ENCODE peak calls at places on chromosome 14, in seven cellular contexts. U, B, G, N, Y, S and C are unnamed samples.
A peak's percentile ranks its signal among the peaks of the same experiment; 100 is the strongest.

GRCh38 chr14:91149462-91149861 is 35.6 kb downstream of the DGLUCY start:
- DNase-seq in U (no peak), B (peak; percentile 61), G (no peak), N (no peak), Y (peak; percentile 85), S (no peak), C (peak; percentile 99)

GRCh38 chr14:21025374-21026151 is 702 bp upstream of the NDRG2 start:
- DNase-seq in U (peak; percentile 88), B (peak; percentile 60), G (peak; percentile 23), N (peak; percentile 23), Y (no peak), S (no peak), C (no peak)

GRCh38 chr14:42028607-42029006 is 421.9 kb downstream of the LRFN5 start:
- DNase-seq in U (no peak), B (no peak), G (no peak), N (no peak), Y (no peak), S (no peak), C (no peak)

GRCh38 chr14:81656811-81657210 is 123.2 kb upstream of the SEL1L start:
- DNase-seq in U (no peak), B (no peak), G (no peak), N (no peak), Y (no peak), S (no peak), C (no peak)

GRCh38 chr14:36162267-36162666 is 14.3 kb downstream of the PTCSC3 start:
- DNase-seq in U (no peak), B (peak; percentile 22), G (no peak), N (no peak), Y (no peak), S (no peak), C (no peak)

GRCh38 chr14:86935241-86935640 is 1057.7 kb downstream of the GALC start:
- DNase-seq in U (no peak), B (no peak), G (no peak), N (no peak), Y (peak; percentile 12), S (no peak), C (no peak)

GRCh38 chr14:20429801-20430669 is 5.9 kb downstream of the KLHL33 start:
- DNase-seq in U (peak; percentile 21), B (peak; percentile 58), G (no peak), N (no peak), Y (no peak), S (no peak), C (no peak)

GRCh38 chr14:102238131-102238530 is 66.8 kb downstream of the MOK start:
- DNase-seq in U (no peak), B (no peak), G (no peak), N (no peak), Y (no peak), S (no peak), C (no peak)

GRCh38 chr14:89303452-89304435 is 113.3 kb downstream of the FOXN3 start:
- DNase-seq in U (peak; percentile 37), B (peak; percentile 57), G (no peak), N (no peak), Y (peak; percentile 69), S (no peak), C (peak; percentile 71)

GRCh38 chr14:92601757-92602417 is 88.3 kb downstream of the RIN3 start:
- DNase-seq in U (no peak), B (no peak), G (no peak), N (no peak), Y (no peak), S (no peak), C (no peak)

GRCh38 chr14:104973215-104974145 is 4.7 kb downstream of the AHNAK2 start:
- DNase-seq in U (no peak), B (peak; percentile 74), G (no peak), N (no peak), Y (peak; percentile 95), S (no peak), C (peak; percentile 97)

GRCh38 chr14:96648506-96649326 is 146.5 kb downstream of the PAPOLA start:
- DNase-seq in U (no peak), B (no peak), G (no peak), N (no peak), Y (no peak), S (no peak), C (no peak)

GRCh38 chr14:90691627-90692026 is 124.6 kb downstream of the TTC7B start:
- DNase-seq in U (no peak), B (no peak), G (no peak), N (no peak), Y (no peak), S (no peak), C (peak; percentile 25)

GRCh38 chr14:50257728-50258127 is 26.4 kb upstream of the SOS2 start:
- DNase-seq in U (no peak), B (no peak), G (no peak), N (no peak), Y (peak; percentile 12), S (no peak), C (no peak)

GRCh38 chr14:38873923-38874612 is 229.0 kb downstream of the SEC23A start:
- DNase-seq in U (no peak), B (no peak), G (no peak), N (no peak), Y (no peak), S (no peak), C (no peak)

GRCh38 chr14:71582705-71583104 is 349.5 kb upstream of the RGS6 start:
- DNase-seq in U (no peak), B (no peak), G (no peak), N (no peak), Y (peak; percentile 46), S (no peak), C (peak; percentile 39)

GRCh38 chr14:56322531-56322930 is 204.3 kb downstream of the PELI2 start:
- DNase-seq in U (no peak), B (no peak), G (no peak), N (no peak), Y (no peak), S (no peak), C (no peak)

GRCh38 chr14:28298156-28298555 is 468.4 kb upstream of the FOXG1 start:
- DNase-seq in U (no peak), B (no peak), G (no peak), N (no peak), Y (no peak), S (no peak), C (peak; percentile 31)

GRCh38 chr14:75579882-75580281 is 1.5 kb downstream of the FLVCR2 start:
- DNase-seq in U (no peak), B (no peak), G (no peak), N (no peak), Y (no peak), S (no peak), C (no peak)

GRCh38 chr14:36506732-36507614 is 13.1 kb downstream of the NKX2-1 start:
- DNase-seq in U (no peak), B (no peak), G (no peak), N (no peak), Y (no peak), S (no peak), C (no peak)

GRCh38 chr14:93161411-93161940 is 23.2 kb downstream of the MOAP1 start:
- DNase-seq in U (no peak), B (no peak), G (no peak), N (no peak), Y (no peak), S (no peak), C (no peak)

GRCh38 chr14:101325319-101325718 is 236.0 kb upstream of the DIO3 start:
- DNase-seq in U (no peak), B (no peak), G (no peak), N (no peak), Y (no peak), S (no peak), C (no peak)

GRCh38 chr14:94876306-94876705 is 106.4 kb upstream of the GSC start:
- DNase-seq in U (no peak), B (no peak), G (no peak), N (no peak), Y (no peak), S (no peak), C (no peak)